ENCODE peak calls at places on chromosomes 2 and 18, in four cellular contexts. M is IMR-90, S is A549, Q is K562. F is an unnamed sample.
A peak's percentile ranks its signal among the peaks of the same experiment; 100 is the strongest.

GRCh38 chr2:62197017-62197586 is 1.2 kb downstream of the B3GNT2 start:
- DNase-seq in Q (peak; percentile 51), M (no peak), S (peak; percentile 38), F (peak; percentile 14)

GRCh38 chr2:37590119-37590571 is 81.3 kb downstream of the CDC42EP3 start:
- DNase-seq in S (no peak), Q (no peak), M (peak; percentile 61), F (no peak)

GRCh38 chr2:241898681-241899270 is 29.2 kb downstream of the RTP5 start:
- DNase-seq in M (no peak), S (no peak), Q (no peak), F (no peak)

GRCh38 chr2:84880645-84881521 is at the start of gene TRABD2A:
- DNase-seq in S (no peak), Q (peak; percentile 60), M (peak; percentile 71), F (peak; percentile 26)

GRCh38 chr18:10353791-10354190 is 100.6 kb upstream of the APCDD1 start:
- DNase-seq in S (no peak), Q (no peak), M (peak; percentile 95), F (no peak)

GRCh38 chr2:96554293-96555145 is 18.0 kb downstream of the ARID5A start:
- DNase-seq in M (peak; percentile 41), S (peak; percentile 37), Q (peak; percentile 74), F (peak; percentile 82)

GRCh38 chr18:6414723-6415362 is at the start of gene L3MBTL4:
- DNase-seq in Q (no peak), M (no peak), S (no peak), F (peak; percentile 37)

GRCh38 chr2:1633092-1633721 is 111.1 kb downstream of the PXDN start:
- DNase-seq in S (no peak), M (peak; percentile 48), Q (no peak), F (no peak)

GRCh38 chr18:22674300-22674699 is 256.6 kb upstream of the CTAGE1 start:
- DNase-seq in Q (no peak), S (peak; percentile 36), M (peak; percentile 94), F (no peak)

GRCh38 chr2:26577442-26578433 is 63.4 kb downstream of the CIB4 start:
- DNase-seq in Q (peak; percentile 79), S (peak; percentile 95), M (peak; percentile 49), F (peak; percentile 87)

GRCh38 chr2:238803996-238804395 is 43.9 kb upstream of the TWIST2 start:
- DNase-seq in Q (no peak), S (no peak), M (no peak), F (no peak)

GRCh38 chr18:7512326-7512725 is 54.8 kb upstream of the PTPRM start:
- DNase-seq in Q (no peak), M (no peak), S (no peak), F (no peak)

GRCh38 chr2:237413293-237414055 is 490 bp downstream of the COL6A3 start:
- DNase-seq in M (no peak), Q (no peak), S (no peak), F (no peak)

GRCh38 chr2:56167616-56168015 is 16.2 kb upstream of the CCDC85A start:
- DNase-seq in S (no peak), Q (no peak), M (no peak), F (no peak)

GRCh38 chr2:12824304-12824761 is 107.6 kb downstream of the TRIB2 start:
- DNase-seq in S (no peak), Q (no peak), M (peak; percentile 44), F (no peak)

GRCh38 chr18:62784338-62784965 is 69.1 kb downstream of the PHLPP1 start:
- DNase-seq in Q (no peak), S (no peak), M (peak; percentile 25), F (no peak)

GRCh38 chr18:64275593-64276309 is 126.9 kb upstream of the LINC00305 start:
- DNase-seq in M (no peak), S (no peak), Q (no peak), F (no peak)

GRCh38 chr2:187552959-187553681 is 1.1 kb downstream of the TFPI start:
- DNase-seq in M (peak; percentile 91), S (no peak), Q (peak; percentile 31), F (no peak)

GRCh38 chr18:35616664-35617423 is 35.3 kb downstream of the GALNT1 start:
- DNase-seq in M (peak; percentile 92), Q (no peak), S (peak; percentile 21), F (peak; percentile 70)

GRCh38 chr2:197803033-197803444 is 1.4 kb upstream of the PLCL1 start:
- DNase-seq in S (peak; percentile 30), M (peak; percentile 63), Q (peak; percentile 36), F (peak; percentile 58)

GRCh38 chr2:10332402-10333246 is 29.9 kb downstream of the HPCAL1 start:
- DNase-seq in M (no peak), S (no peak), Q (peak; percentile 43), F (peak; percentile 48)

GRCh38 chr18:36424741-36425142 is 127.2 kb downstream of the FHOD3 start:
- DNase-seq in Q (peak; percentile 48), S (no peak), M (no peak), F (peak; percentile 51)

GRCh38 chr2:10308866-10309265 is 6.2 kb downstream of the HPCAL1 start:
- DNase-seq in S (no peak), M (no peak), Q (no peak), F (no peak)

GRCh38 chr2:36478332-36478738 is 119.6 kb downstream of the FEZ2 start:
- DNase-seq in S (peak; percentile 57), Q (no peak), M (peak; percentile 96), F (no peak)

GRCh38 chr2:130390460-130391057 is 34.7 kb downstream of the PTPN18 start:
- DNase-seq in Q (no peak), S (no peak), M (no peak), F (no peak)

GRCh38 chr2:218266316-218266979 is 3.5 kb downstream of the AAMP start:
- DNase-seq in S (no peak), Q (no peak), M (no peak), F (no peak)

GRCh38 chr2:149084924-149085795 is 46.7 kb downstream of the LYPD6B start:
- DNase-seq in Q (no peak), S (no peak), M (no peak), F (no peak)

GRCh38 chr2:232477751-232478510 is 9.7 kb downstream of the ECEL1 start:
- DNase-seq in M (no peak), S (no peak), Q (no peak), F (no peak)

GRCh38 chr2:23425886-23426283 is 40.9 kb downstream of the KLHL29 start:
- DNase-seq in M (peak; percentile 75), Q (no peak), S (no peak), F (no peak)

GRCh38 chr2:101597347-101597944 is 100.1 kb upstream of the MAP4K4 start:
- DNase-seq in Q (no peak), S (no peak), M (peak; percentile 75), F (no peak)

GRCh38 chr18:41809652-41810051 is 145.4 kb upstream of the PIK3C3 start:
- DNase-seq in S (no peak), Q (no peak), M (no peak), F (no peak)

GRCh38 chr18:57051586-57052044 is 95.3 kb upstream of the BOD1L2 start:
- DNase-seq in S (no peak), Q (peak; percentile 44), M (no peak), F (no peak)
- TF ChIP-seq BHLHE40 in S (no peak), Q (no peak), M (no peak), F (no peak)

GRCh38 chr2:120624056-120624737 is 111.5 kb upstream of the GLI2 start:
- DNase-seq in Q (no peak), M (no peak), S (no peak), F (no peak)
- TF ChIP-seq BHLHE40 in Q (no peak), M (no peak), S (no peak), F (no peak)

DNA sequence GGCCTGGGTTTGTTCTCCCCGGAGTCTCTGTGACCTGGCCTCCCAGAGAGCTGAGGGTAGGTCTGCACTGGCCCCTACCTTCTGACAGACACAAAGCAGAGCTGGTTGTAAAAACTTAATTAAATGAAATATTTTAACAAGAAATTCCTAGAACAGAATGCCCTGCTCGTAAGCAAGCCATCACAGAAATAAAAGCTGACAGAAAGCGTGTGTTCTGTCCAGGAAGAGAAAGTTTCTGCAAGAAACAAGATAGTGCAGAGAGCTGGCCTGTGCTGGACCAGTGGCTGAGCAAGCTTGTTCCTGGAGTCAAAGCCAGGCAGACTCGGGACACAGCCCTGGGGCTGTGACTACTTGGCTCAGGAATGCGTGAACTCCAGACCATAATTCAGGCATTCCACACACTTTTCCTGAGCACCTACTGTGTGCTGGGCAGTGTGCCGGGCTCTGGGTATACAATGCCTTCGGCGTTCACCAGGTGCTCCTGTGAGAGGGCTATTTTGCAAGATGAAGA is 51.6 kb downstream of the APOB start:
- DNase-seq in Q (no peak), S (no peak), M (peak; percentile 12), F (no peak)
- TF ChIP-seq BHLHE40 in Q (no peak), S (no peak), M (no peak), F (no peak)

GRCh38 chr2:45954233-45954850 is 302.9 kb downstream of the PRKCE start:
- DNase-seq in S (no peak), Q (no peak), M (no peak), F (no peak)
- TF ChIP-seq BHLHE40 in S (no peak), Q (no peak), M (no peak), F (no peak)

GRCh38 chr2:67825476-67825875 is 237.3 kb downstream of the C1D start:
- DNase-seq in M (peak; percentile 82), S (no peak), Q (no peak), F (no peak)
- TF ChIP-seq BHLHE40 in M (peak; percentile 29), S (no peak), Q (no peak), F (no peak)

GRCh38 chr18:48632676-48633257 is 93.9 kb downstream of the CTIF start:
- DNase-seq in S (no peak), Q (no peak), M (no peak), F (no peak)

GRCh38 chr18:48629730-48630324 is 91.0 kb downstream of the CTIF start:
- DNase-seq in S (peak; percentile 69), M (peak; percentile 100), Q (no peak), F (no peak)

GRCh38 chr18:48634491-48634890 is 95.7 kb downstream of the CTIF start:
- DNase-seq in Q (no peak), S (no peak), M (no peak), F (no peak)

GRCh38 chr18:48634975-48635374 is 96.1 kb downstream of the CTIF start:
- DNase-seq in M (no peak), S (no peak), Q (no peak), F (no peak)

DNA sequence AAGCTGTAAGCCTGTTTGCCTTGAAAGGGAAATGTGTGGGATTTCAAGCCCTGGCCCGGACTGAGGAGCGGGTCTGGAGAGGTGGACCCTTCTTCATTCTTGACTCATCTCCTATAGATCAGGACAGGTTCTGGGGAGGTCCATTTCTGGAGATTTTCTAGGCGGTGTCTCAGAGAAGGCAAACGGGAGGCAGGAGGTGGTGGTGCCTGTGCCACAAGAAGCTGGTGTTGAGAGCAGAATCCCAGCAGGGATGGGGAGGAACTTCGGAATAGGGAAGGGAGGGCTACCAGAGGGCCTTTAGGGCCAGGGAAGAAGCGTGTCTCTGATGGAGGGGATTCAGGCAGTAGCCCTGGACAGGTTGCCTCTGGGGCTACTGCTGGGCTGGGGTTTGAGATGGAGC is 93.0 kb downstream of the CTIF start:
- DNase-seq in S (no peak), Q (no peak), M (no peak), F (no peak)
- TF ChIP-seq BHLHE40 in S (no peak), Q (no peak), M (no peak), F (no peak)